ENCODE peak calls at places on chromosomes 11 and 22, in ten cellular contexts. A, Q, E, P, V, O, C, K, I and L are unnamed samples. For H3K36me3, the result is how much of the 10 kb centered on the place peaks cover.

GRCh38 chr11:118691926-118692830 is 12.7 kb upstream of the TREH start:
- DNase-seq in A (no peak), Q (peak), E (no peak), P (no peak), V (no peak), O (peak), C (peak), K (no peak), I (peak), L (peak)

GRCh38 chr11:58530236-58530635 is 22.3 kb upstream of the OR5B21 start:
- DNase-seq in A (no peak), Q (no peak), E (no peak), P (no peak), V (peak), O (no peak), C (no peak), K (no peak), I (peak), L (peak)

GRCh38 chr11:65651589-65652510 is 10.9 kb downstream of the RELA start:
- DNase-seq in A (no peak), Q (peak), E (peak), P (no peak), V (peak), O (peak), C (peak), K (no peak), I (no peak), L (no peak)

GRCh38 chr22:42440728-42441127 is 8.5 kb upstream of the NFAM1 start:
- DNase-seq in A (no peak), Q (no peak), E (no peak), P (no peak), V (no peak), O (no peak), C (no peak), K (no peak), I (no peak), L (no peak)

GRCh38 chr22:41672780-41673509 is 15.7 kb downstream of the SNU13 start:
- DNase-seq in A (no peak), Q (no peak), E (no peak), P (no peak), V (no peak), O (no peak), C (no peak), K (no peak), I (no peak), L (no peak)

GRCh38 chr11:102302241-102302640 is 15.0 kb upstream of the BIRC3 start:
- DNase-seq in A (no peak), Q (no peak), E (no peak), P (no peak), V (no peak), O (no peak), C (no peak), K (no peak), I (no peak), L (no peak)

GRCh38 chr11:91952056-91952455 is 272.6 kb upstream of the FAT3 start:
- DNase-seq in A (no peak), Q (no peak), E (no peak), P (no peak), V (no peak), O (no peak), C (no peak), K (no peak), I (no peak), L (no peak)

GRCh38 chr11:128678017-128678416 is 15.9 kb upstream of the FLI1 start:
- DNase-seq in A (no peak), Q (no peak), E (no peak), P (no peak), V (no peak), O (no peak), C (no peak), K (no peak), I (no peak), L (no peak)

GRCh38 chr22:24201681-24202590 is 20.6 kb downstream of the SUSD2 start:
- DNase-seq in A (no peak), Q (no peak), E (no peak), P (peak), V (peak), O (peak), C (peak), K (no peak), I (no peak), L (no peak)

GRCh38 chr11:126450806-126451205 is 95.3 kb downstream of the ST3GAL4 start:
- DNase-seq in A (no peak), Q (no peak), E (no peak), P (no peak), V (no peak), O (no peak), C (no peak), K (no peak), I (no peak), L (no peak)

GRCh38 chr11:126452718-126453117 is 97.2 kb downstream of the ST3GAL4 start:
- DNase-seq in A (no peak), Q (no peak), E (no peak), P (no peak), V (no peak), O (no peak), C (no peak), K (no peak), I (no peak), L (no peak)

GRCh38 chr11:126451211-126451802 is 95.8 kb downstream of the ST3GAL4 start:
- DNase-seq in A (no peak), Q (no peak), E (no peak), P (no peak), V (no peak), O (no peak), C (no peak), K (no peak), I (no peak), L (no peak)

GRCh38 chr11:126452256-126452655 is 96.8 kb downstream of the ST3GAL4 start:
- DNase-seq in A (no peak), Q (no peak), E (no peak), P (no peak), V (no peak), O (no peak), C (no peak), K (no peak), I (no peak), L (no peak)

DNA sequence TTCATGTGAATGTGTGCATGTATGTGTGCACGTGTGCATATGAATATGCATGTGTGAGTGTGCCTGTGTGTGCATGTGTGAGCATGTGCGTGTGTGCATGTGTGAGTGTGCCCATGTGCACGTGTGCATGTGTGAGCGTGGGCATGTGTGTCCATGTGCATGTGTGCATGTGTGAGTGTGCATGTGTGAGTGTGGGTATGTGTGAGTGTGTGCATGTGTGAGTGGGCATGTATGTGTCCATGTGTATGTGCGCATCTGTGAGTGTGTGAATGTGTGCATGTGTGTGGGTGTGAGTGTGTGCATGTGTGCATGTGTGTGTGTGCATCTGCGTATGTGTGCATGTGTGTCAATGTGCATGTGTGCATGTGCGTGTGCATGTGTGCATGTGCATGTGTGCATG is 94.7 kb downstream of the ST3GAL4 start:
- DNase-seq in A (no peak), Q (no peak), E (no peak), P (no peak), V (no peak), O (no peak), C (no peak), K (no peak), I (no peak), L (no peak)
- H3K27ac ChIP-seq in A (no peak), Q (no peak), E (no peak), P (no peak), V (no peak), O (no peak), C (no peak), K (no peak), I (no peak), L (no peak)

DNA sequence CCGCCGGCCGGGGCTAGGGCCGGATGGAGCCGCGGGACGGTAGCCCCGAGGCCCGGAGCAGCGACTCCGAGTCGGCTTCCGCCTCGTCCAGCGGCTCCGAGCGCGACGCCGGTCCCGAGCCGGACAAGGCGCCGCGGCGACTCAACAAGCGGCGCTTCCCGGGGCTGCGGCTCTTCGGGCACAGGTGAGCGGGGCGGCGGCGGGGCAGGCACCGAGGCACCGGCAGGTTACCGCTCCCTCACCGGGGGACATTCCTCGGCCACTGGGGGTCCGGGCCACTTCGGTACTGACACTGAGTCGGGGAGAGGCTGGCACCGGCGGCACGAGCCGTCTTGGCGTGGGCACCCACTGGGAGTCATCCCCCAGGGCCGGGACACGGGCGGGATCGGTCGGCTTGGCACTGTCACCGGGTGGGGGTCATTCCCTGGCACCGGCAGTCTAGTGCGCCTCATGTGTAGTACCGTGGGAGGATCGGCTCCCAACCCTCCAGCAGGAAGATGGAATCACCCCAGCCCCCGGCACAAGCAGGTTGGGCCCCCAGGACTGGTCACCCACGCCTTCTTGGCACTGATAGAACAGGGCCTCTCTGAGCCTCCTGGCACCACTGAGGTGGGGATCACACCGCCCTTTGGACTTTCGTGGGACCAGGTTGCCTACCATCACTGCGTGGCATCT is 511 bp downstream of the DGKZ start:
- DNase-seq in A (no peak), Q (no peak), E (peak), P (no peak), V (peak), O (no peak), C (no peak), K (no peak), I (no peak), L (no peak)
- H3K4me3 ChIP-seq in A (peak), Q (peak), E (peak), P (peak), V (peak), O (peak), C (peak), K (peak), I (peak), L (peak)

DNA sequence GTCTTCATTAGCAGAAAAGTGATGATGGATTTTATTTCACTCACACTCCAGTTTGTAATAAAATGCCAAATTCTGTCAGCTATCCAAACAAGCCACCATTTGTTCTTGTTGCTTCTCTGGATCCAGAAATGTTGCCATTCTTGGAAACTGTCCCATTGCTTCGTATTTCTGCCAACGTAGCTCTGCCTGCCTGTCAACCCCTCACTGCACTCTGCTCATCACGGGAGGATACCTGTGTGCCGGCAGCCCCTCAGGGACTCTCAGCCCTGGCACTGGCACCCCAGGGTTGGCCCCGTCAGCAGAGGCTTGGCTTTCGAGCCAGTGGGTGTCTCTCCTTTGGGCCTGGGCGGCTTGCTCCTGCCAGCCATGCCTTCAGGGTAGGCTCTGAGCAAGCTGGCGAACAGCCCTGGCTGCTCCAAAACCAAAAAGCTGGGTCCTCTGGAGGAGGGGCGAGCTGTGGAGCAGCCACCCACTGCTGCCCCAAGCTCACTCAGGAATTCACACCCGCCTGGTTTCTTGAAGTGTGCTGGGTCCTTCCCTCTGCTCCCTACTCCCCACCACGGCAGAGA is 6.3 kb downstream of the YDJC start:
- DNase-seq in A (no peak), Q (no peak), E (no peak), P (no peak), V (no peak), O (no peak), C (no peak), K (no peak), I (no peak), L (no peak)
- H3K36me3 ChIP-seq in A (under half), Q (under half), E (under half), P (under half), V (under half), O (under half), C (under half), K (under half), I (half or more), L (half or more)

DNA sequence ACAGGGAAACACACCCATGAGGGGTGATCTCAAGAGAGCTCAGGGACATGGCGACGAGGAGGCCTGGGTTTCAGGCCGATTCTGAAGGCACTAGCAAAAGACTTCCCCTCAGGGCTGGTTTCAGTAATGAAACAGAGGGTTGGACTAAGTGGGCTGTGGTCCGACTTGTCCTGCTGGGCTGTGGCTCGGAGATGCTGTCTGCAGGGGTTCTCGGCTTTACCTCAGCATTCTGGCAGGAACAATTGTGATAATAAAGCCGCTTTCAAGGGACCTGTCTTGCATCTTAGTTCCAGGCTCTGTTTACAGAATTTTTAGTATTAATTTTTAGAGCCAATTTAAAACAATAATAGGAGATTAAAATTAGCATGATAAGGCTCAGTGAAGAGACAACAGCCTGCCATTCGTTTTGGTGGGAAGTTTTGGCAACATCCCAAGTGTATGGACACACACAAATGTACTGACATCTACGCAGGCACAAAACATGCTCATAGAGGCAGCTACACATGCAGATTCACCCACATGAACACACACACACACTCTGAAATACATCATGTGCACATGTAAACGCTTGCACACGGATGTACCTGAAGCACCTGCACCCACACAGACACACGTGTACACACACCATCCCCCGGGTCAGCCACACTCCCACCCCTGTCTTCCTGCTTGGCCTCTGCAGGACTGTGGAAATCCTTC is 2.1 kb upstream of the B3GAT1 start:
- DNase-seq in A (no peak), Q (no peak), E (no peak), P (no peak), V (no peak), O (no peak), C (no peak), K (peak), I (no peak), L (no peak)
- H3K27ac ChIP-seq in A (no peak), Q (no peak), E (no peak), P (no peak), V (no peak), O (no peak), C (no peak), K (no peak), I (no peak), L (no peak)

DNA sequence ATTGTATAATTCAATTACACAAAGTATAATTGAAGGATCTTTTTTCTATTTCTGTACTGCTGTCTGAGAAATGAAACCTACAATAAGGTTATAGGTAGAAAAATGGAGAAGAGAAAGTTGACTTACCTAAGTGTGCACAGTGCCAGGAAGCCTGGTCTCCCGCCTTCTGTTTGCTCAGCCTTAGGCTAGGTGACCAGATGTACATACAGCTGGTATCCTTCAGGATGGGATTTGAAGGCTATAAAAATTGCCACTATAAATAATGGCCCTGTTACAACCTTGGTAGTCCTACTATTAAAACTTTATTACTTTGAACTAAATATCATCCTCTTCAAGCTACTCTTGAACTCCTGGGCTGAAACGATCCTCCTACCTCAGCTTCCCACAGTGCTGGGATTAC is 19.7 kb downstream of the OR51E2 start:
- DNase-seq in A (no peak), Q (no peak), E (no peak), P (no peak), V (no peak), O (no peak), C (no peak), K (no peak), I (no peak), L (no peak)
- H3K4me3 ChIP-seq in A (no peak), Q (no peak), E (no peak), P (no peak), V (no peak), O (no peak), C (no peak), K (no peak), I (no peak), L (no peak)

GRCh38 chr22:43988116-43988817 is 33.0 kb downstream of the SAMM50 start:
- DNase-seq in A (no peak), Q (no peak), E (no peak), P (no peak), V (no peak), O (no peak), C (no peak), K (no peak), I (no peak), L (no peak)
- H3K36me3 ChIP-seq in A (half or more), Q (under half), E (half or more), P (under half), V (under half), O (under half), C (half or more), K (under half), I (half or more), L (half or more)

GRCh38 chr22:32476804-32477203 is 2.2 kb downstream of the FBXO7 start:
- DNase-seq in A (no peak), Q (no peak), E (no peak), P (no peak), V (no peak), O (no peak), C (no peak), K (no peak), I (no peak), L (no peak)

GRCh38 chr22:32477608-32478007 is 3.0 kb downstream of the FBXO7 start:
- DNase-seq in A (no peak), Q (no peak), E (no peak), P (no peak), V (no peak), O (no peak), C (no peak), K (no peak), I (no peak), L (no peak)

GRCh38 chr22:32476286-32476685 is 1.7 kb downstream of the FBXO7 start:
- DNase-seq in A (no peak), Q (no peak), E (no peak), P (no peak), V (no peak), O (no peak), C (no peak), K (no peak), I (peak), L (no peak)

GRCh38 chr22:32480238-32480637 is 5.6 kb downstream of the FBXO7 start:
- DNase-seq in A (no peak), Q (no peak), E (no peak), P (no peak), V (no peak), O (no peak), C (no peak), K (no peak), I (peak), L (no peak)

DNA sequence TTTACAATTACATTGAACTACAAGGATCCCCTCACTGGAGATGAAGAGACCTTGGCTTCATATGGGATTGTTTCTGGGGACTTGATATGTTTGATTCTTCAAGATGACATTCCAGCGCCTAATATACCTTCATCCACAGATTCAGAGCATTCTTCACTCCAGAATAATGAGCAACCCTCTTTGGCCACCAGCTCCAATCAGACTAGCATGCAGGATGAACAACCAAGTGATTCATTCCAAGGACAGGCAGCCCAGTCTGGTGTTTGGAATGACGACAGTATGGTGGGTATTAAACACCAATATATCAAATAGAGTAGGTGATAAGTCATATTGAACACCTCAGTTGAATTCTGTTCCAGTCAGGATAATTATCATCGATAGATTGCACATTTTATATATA is 4.4 kb downstream of the FBXO7 start:
- DNase-seq in A (no peak), Q (no peak), E (peak), P (no peak), V (no peak), O (peak), C (peak), K (no peak), I (no peak), L (no peak)
- H3K27ac ChIP-seq in A (no peak), Q (no peak), E (no peak), P (no peak), V (no peak), O (no peak), C (no peak), K (no peak), I (no peak), L (no peak)

DNA sequence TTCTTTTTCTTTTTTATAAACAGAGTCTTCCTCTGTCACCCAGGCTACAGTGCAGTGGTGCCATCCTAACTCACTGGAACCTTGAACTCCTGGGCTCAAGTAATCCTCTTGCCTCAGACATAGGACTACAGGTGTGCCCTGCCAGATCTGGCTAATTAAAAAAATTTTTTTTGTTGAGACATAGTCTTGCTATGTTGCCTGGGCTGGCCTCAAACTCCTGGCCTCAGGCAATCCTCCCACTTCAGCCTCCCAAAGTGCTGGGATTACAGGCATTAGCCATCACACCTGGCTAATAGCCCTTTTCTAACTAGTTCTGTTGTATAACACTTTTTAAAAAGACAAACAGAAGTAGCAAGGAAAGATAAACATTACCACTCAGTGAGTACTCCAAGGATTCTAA is 57.4 kb downstream of the CSTF3 start:
- DNase-seq in A (no peak), Q (no peak), E (no peak), P (no peak), V (no peak), O (no peak), C (no peak), K (no peak), I (no peak), L (no peak)
- H3K4me3 ChIP-seq in A (no peak), Q (no peak), E (no peak), P (no peak), V (no peak), O (no peak), C (no peak), K (no peak), I (no peak), L (no peak)

DNA sequence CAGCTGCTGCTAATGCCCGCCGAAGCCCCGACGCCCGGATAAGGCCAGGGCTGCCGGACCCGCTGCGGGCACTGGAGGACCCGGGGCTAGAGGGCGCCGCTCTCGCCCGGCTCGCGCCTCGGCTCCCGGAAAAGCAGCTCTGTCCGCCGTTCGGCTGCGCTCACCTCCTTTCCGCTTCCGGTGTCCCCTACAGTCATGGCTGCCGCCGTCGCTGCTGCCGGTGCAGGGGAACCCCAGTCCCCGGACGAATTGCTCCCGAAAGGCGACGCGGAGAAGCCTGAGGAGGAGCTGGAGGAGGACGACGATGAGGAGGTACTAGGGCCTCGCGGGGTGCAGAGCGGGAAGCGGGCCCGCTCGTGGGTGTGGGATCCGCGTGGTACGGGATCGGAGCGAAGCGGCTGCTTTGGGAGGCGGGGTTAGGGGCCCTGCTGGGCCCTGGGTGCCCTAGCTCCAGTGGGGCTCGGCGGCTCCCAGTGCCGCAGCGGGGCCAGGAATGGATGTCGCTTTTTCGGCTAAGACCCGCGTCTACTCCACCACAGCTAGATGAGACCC is at the start of gene TOMM22:
- DNase-seq in A (peak), Q (peak), E (peak), P (peak), V (peak), O (peak), C (peak), K (peak), I (peak), L (peak)
- H3K36me3 ChIP-seq in A (under half), Q (under half), E (under half), P (under half), V (under half), O (under half), C (under half), K (under half), I (under half), L (under half)